ENCODE peak calls at places on chromosomes 2 and 18, in four cellular contexts. Z, X, Y and R are unnamed samples.

GRCh38 chr2:24508878-24509277 is 17.8 kb downstream of the NCOA1 start:
- DNase-seq in X (peak), Z (no peak), Y (no peak), R (no peak)

GRCh38 chr18:55927831-55928230 is 339.8 kb upstream of the TCF4 start:
- DNase-seq in X (peak), Z (no peak), Y (no peak), R (peak)

GRCh38 chr2:237661799-237662328 is 34.5 kb downstream of the LRRFIP1 start:
- DNase-seq in Y (peak), X (no peak), Z (no peak), R (no peak)

GRCh38 chr2:180734382-180734781 is 246.0 kb upstream of the UBE2E3 start:
- DNase-seq in Y (no peak), X (no peak), Z (no peak), R (no peak)

GRCh38 chr2:29576231-29576630 is 345.2 kb downstream of the ALK start:
- DNase-seq in Y (no peak), Z (no peak), X (no peak), R (no peak)

GRCh38 chr2:96403481-96403880 is 67.9 kb downstream of the NCAPH start:
- DNase-seq in Y (no peak), X (no peak), Z (no peak), R (no peak)

GRCh38 chr2:26805241-26805676 is 19.4 kb downstream of the CENPA start:
- DNase-seq in Z (no peak), Y (no peak), X (peak), R (peak)

GRCh38 chr2:188695953-188696352 is 278.2 kb upstream of the COL3A1 start:
- DNase-seq in X (peak), Y (no peak), Z (no peak), R (peak)

GRCh38 chr2:192535956-192536685 is 341.4 kb upstream of the TMEFF2 start:
- DNase-seq in X (no peak), Z (no peak), Y (no peak), R (no peak)

GRCh38 chr2:158894078-158894477 is 74.4 kb upstream of the TANC1 start:
- DNase-seq in Z (no peak), X (peak), Y (no peak), R (peak)

GRCh38 chr2:119071476-119071875 is 87.1 kb downstream of the C1QL2 start:
- DNase-seq in Y (no peak), Z (no peak), X (no peak), R (no peak)

GRCh38 chr2:102703748-102704147 is 58.1 kb upstream of the TMEM182 start:
- DNase-seq in Y (no peak), X (peak), Z (no peak), R (no peak)

GRCh38 chr2:129904532-129905446 is 74.7 kb upstream of the RAB6C start:
- DNase-seq in Y (no peak), Z (peak), X (no peak), R (no peak)

GRCh38 chr2:128689971-128690370 is 371.3 kb upstream of the HS6ST1 start:
- DNase-seq in X (no peak), Z (no peak), Y (no peak), R (no peak)

GRCh38 chr2:79105259-79105658 is 15.0 kb upstream of the REG1A start:
- DNase-seq in Y (no peak), X (no peak), Z (no peak), R (no peak)

GRCh38 chr2:218285604-218286003 is 6.7 kb downstream of the TMBIM1 start:
- DNase-seq in Y (peak), X (peak), Z (no peak), R (peak)

GRCh38 chr18:57579928-57580327 is 6.6 kb downstream of the FECH start:
- DNase-seq in X (no peak), Z (no peak), Y (no peak), R (no peak)

GRCh38 chr2:231110551-231110950 is 14.3 kb downstream of the HTR2B start:
- DNase-seq in Z (no peak), Y (no peak), X (peak), R (no peak)

GRCh38 chr2:20501974-20502373 is 55.1 kb downstream of the RHOB start:
- DNase-seq in X (peak), Y (peak), Z (no peak), R (peak)

GRCh38 chr18:65567372-65567771 is 183.4 kb upstream of the CDH7 start:
- DNase-seq in Y (no peak), Z (peak), X (no peak), R (no peak)

GRCh38 chr2:81263989-81264388 is 959.4 kb upstream of the LRRTM1 start:
- DNase-seq in X (no peak), Y (no peak), Z (no peak), R (no peak)

GRCh38 chr2:2536416-2537056 is 205.5 kb upstream of the MYT1L start:
- DNase-seq in Z (no peak), X (no peak), Y (no peak), R (no peak)

GRCh38 chr2:154623819-154624218 is 74.7 kb upstream of the KCNJ3 start:
- DNase-seq in X (peak), Z (peak), Y (no peak), R (no peak)

GRCh38 chr2:177869209-177869608 is 203.4 kb downstream of the PDE11A start:
- DNase-seq in Y (no peak), X (no peak), Z (no peak), R (no peak)

GRCh38 chr18:69759046-69759445 is 188.6 kb downstream of the CD226 start:
- DNase-seq in Z (no peak), X (peak), Y (no peak), R (no peak)

GRCh38 chr2:3867451-3867850 is 164.1 kb downstream of the DCDC2C start:
- DNase-seq in Z (no peak), Y (no peak), X (no peak), R (no peak)

GRCh38 chr18:24695168-24695567 is 234.7 kb downstream of the HRH4 start:
- DNase-seq in X (no peak), Y (no peak), Z (no peak), R (no peak)

GRCh38 chr18:78922856-78923255 is 56.8 kb upstream of the SALL3 start:
- DNase-seq in Y (peak), Z (no peak), X (no peak), R (no peak)

GRCh38 chr2:223467194-223467593 is 135.0 kb downstream of the SCG2 start:
- DNase-seq in X (no peak), Z (no peak), Y (no peak), R (no peak)

GRCh38 chr2:5946210-5947118 is 254.3 kb downstream of the SOX11 start:
- DNase-seq in X (no peak), Y (no peak), Z (no peak), R (no peak)

GRCh38 chr2:137467246-137467862 is 496.9 kb upstream of the HNMT start:
- DNase-seq in X (peak), Y (no peak), Z (peak), R (no peak)

GRCh38 chr18:50203801-50204604 is 9.1 kb upstream of the MYO5B start:
- DNase-seq in Y (no peak), Z (peak), X (peak), R (no peak)

GRCh38 chr2:218423584-218423983 is 4.7 kb downstream of the VIL1 start:
- DNase-seq in X (no peak), Y (no peak), Z (no peak), R (no peak)

GRCh38 chr2:198351647-198352046 is 547.3 kb downstream of the PLCL1 start:
- DNase-seq in X (no peak), Y (no peak), Z (no peak), R (no peak)

GRCh38 chr2:2234398-2234797 is 96.7 kb downstream of the MYT1L start:
- DNase-seq in Y (no peak), X (no peak), Z (no peak), R (no peak)

GRCh38 chr2:231457101-231457500 is 7.2 kb downstream of the NCL start:
- DNase-seq in Y (no peak), Z (no peak), X (peak), R (no peak)

GRCh38 chr2:133819906-133820305 is 251.6 kb upstream of the NCKAP5 start:
- DNase-seq in X (peak), Y (no peak), Z (no peak), R (no peak)

DNA sequence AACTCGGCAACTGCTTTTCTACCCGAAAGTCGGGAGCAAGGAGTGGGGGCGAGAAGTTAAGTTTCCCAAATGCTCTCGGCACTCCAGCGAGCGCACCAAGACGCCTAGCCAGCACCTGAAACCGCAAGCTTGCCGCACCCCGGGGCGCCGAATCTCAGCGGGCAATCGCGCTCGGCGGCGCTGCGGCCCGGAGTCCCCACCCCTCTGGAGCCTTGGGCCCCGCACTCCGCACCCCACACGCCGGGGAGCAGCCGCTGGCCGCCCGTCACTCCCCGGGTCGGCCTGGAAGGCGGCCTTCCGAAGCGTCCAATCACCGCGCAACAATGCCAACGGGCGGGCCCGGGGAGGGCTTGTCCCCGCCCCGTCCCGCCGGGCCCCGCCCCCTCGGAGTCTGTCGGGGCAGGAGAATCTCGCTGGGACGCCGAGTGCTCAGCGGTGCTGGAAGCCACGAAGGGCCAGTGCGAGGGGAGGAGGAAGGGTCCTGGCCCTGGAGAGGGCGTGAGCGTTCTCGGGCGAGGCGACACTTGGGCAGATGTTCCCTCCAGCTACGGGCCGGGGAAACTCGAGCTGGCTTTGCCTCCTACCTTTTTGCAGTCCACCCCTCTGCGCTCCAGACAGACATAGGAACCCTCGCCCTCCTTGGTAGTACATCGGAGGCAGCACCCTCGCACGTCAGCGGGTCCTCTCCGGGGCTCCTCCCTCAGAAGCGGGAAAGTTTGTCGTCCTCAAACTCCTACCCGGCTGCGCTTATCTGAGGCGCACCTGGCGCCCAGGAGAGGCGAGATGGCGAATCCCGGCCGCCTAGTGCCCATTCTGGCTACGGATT is 1.1 kb upstream of the ZBTB7C start:
- DNase-seq in Y (peak), Z (peak), X (peak), R (no peak)
- TF ChIP-seq CTCF in Y (no peak), Z (peak), X (no peak), R (no peak)

DNA sequence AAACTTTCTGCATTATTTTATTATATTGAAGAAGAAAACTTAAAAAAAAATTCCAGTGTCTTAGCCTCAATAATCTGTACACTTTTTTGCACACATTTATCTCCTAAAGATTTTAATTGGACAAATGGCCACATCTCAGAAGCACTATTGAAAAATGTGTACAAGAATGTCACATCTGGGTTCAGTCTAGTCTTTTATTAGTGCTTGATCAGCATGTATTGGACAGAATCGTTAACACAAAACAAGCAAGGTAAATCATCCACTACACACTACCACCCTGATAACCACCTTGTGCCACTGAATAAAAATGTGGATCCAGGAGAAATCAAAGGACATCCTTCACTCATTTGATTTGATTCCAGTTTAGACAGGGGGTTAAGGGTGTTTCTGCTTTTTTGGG is 554.8 kb downstream of the ARHGAP15 start:
- DNase-seq in Z (no peak), Y (no peak), X (no peak), R (no peak)
- H3K4me3 ChIP-seq in Z (no peak), Y (no peak), X (no peak), R (no peak)

GRCh38 chr2:49131801-49132200 is 22.5 kb downstream of the FSHR start:
- DNase-seq in Y (no peak), Z (no peak), X (no peak), R (no peak)

GRCh38 chr2:49123600-49123999 is 30.7 kb downstream of the FSHR start:
- DNase-seq in Y (no peak), X (no peak), Z (no peak), R (no peak)

DNA sequence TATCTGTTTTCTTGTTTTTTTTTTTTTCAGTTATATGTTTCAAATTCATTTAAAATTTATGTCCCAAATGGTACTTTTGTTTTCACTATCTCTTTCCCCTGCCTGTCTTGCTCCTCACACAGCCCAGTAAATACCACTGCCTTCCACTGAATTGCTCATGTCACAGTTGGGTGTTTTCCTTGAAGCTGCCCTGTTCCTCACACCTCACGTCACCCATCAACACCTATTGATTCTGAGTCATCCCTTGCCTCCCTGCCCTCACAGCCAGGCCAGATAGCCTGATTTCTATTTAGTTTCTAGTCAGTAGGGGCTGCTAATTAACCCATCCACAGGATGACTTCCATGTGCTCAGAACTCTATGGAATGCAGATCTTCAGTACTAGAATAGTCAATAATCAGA is 25.3 kb downstream of the FSHR start:
- DNase-seq in Z (no peak), Y (no peak), X (no peak), R (no peak)
- TF ChIP-seq CTCF in Z (no peak), Y (no peak), X (no peak), R (no peak)

DNA sequence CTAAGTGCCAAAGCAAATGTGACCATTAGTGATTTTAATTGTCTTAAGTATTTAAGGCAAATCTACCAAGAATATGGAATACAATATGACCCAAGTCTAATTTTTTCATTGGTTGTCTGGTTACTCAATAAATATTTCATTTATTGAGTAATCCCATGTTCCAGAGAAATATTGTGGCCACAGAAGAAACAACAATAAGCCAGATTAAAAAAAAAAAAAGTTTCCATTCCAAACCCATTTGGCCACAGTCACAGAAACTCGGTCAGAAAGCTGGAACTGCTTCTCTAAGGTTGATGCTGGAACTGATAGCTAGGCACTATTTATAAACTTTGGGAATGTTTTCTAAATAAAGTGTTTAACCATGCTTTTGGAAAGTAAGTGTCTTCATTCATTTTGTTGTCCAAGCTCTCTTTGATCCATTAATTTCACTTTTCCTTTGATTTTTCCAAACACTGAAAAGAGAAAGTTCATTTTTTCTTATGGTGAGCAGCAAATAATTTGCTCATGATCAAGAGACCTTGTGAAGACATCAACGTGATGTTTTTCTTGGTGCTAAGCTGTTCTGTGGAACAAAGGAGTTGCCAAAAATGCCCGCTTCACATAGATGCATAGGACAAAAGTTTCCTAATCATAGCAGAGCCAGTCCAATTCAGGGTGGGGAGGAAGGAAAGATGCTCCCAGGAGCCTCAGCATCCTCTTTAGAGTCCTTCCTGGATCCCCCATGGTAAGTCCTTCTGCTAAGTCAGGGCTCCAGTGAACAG is 72.1 kb upstream of the CCBE1 start:
- DNase-seq in Y (no peak), X (peak), Z (no peak), R (no peak)
- H3K4me3 ChIP-seq in Y (no peak), X (no peak), Z (no peak), R (no peak)

GRCh38 chr18:77092104-77093066 is 40.2 kb downstream of the MBP start:
- DNase-seq in X (no peak), Z (no peak), Y (no peak), R (no peak)

GRCh38 chr18:77091366-77091765 is 41.2 kb downstream of the MBP start:
- DNase-seq in Z (no peak), Y (no peak), X (no peak), R (no peak)

GRCh38 chr18:77093067-77093430 is 39.5 kb downstream of the MBP start:
- DNase-seq in Y (no peak), X (no peak), Z (no peak), R (no peak)

GRCh38 chr18:77095356-77096030 is 37.1 kb downstream of the MBP start:
- DNase-seq in X (no peak), Y (peak), Z (no peak), R (no peak)

DNA sequence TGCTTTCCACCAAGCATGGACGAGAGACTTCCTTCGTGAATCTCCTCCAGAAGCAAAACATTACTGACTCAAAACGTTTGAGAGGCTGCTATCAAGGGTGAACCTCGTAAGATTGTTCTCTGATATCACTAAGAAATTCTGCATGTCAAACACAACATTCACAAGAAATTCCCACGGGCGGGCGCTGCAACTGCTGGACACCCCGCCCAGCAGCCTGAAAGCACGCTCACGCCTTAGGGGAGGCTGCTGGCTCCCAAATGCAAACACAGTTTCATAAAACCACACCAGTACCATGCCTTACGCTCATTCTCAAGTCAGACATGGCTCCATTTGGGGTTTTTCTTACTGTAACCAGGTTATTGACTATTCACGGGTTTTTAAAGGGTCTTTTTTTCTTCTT is 39.0 kb downstream of the MBP start:
- DNase-seq in Z (no peak), X (no peak), Y (no peak), R (no peak)
- TF ChIP-seq CTCF in Z (no peak), X (no peak), Y (no peak), R (no peak)

GRCh38 chr2:105454801-105455485 is 56.1 kb upstream of the FHL2 start:
- DNase-seq in Z (no peak), X (peak), Y (no peak), R (peak)
- H3K4me3 ChIP-seq in Z (no peak), X (no peak), Y (no peak), R (no peak)

GRCh38 chr2:58448065-58448507 is 207.0 kb upstream of the FANCL start:
- DNase-seq in Y (no peak), Z (peak), X (peak), R (peak)
- TF ChIP-seq CTCF in Y (no peak), Z (peak), X (peak), R (peak)

GRCh38 chr2:11687736-11688135 is 17.7 kb upstream of the NTSR2 start:
- DNase-seq in Z (no peak), Y (no peak), X (no peak), R (no peak)
- H3K4me3 ChIP-seq in Z (no peak), Y (no peak), X (no peak), R (no peak)

GRCh38 chr2:8539743-8540551 is 141.9 kb upstream of the ID2 start:
- DNase-seq in Z (peak), Y (no peak), X (no peak), R (no peak)
- TF ChIP-seq CTCF in Z (no peak), Y (no peak), X (no peak), R (no peak)